ENCODE peak calls at places on chromosomes 6 and 20, in seven cellular contexts. Y is GM13977, U is esophagus muscularis mucosa, V is GM23338, Z is osteoblast, I is GM12865, L is neural crest cell. M is an unnamed sample.

GRCh38 chr20:46673394-46674252 is 15.6 kb downstream of the TP53RK start:
- DNase-seq in Y (no peak), U (no peak), V (no peak), Z (peak), I (no peak), L (no peak), M (no peak)

GRCh38 chr20:43755390-43755789 is 28.6 kb upstream of the GTSF1L start:
- DNase-seq in Y (no peak), U (no peak), V (no peak), Z (no peak), I (no peak), L (no peak), M (no peak)

GRCh38 chr6:2712102-2712501 is 38.6 kb downstream of the MYLK4 start:
- DNase-seq in Y (no peak), U (peak), V (no peak), Z (no peak), I (no peak), L (no peak), M (no peak)

GRCh38 chr6:303948-304558 is 11.8 kb downstream of the DUSP22 start:
- DNase-seq in Y (no peak), U (no peak), V (peak), Z (no peak), I (peak), L (no peak), M (no peak)

GRCh38 chr6:109743739-109744138 is 52.6 kb downstream of the FIG4 start:
- DNase-seq in Y (no peak), U (no peak), V (no peak), Z (peak), I (no peak), L (no peak), M (no peak)

GRCh38 chr6:14328163-14328562 is 210.6 kb downstream of the CD83 start:
- DNase-seq in Y (no peak), U (no peak), V (no peak), Z (no peak), I (no peak), L (no peak), M (no peak)

GRCh38 chr20:12815369-12815768 is 193.4 kb upstream of the SPTLC3 start:
- DNase-seq in Y (no peak), U (no peak), V (no peak), Z (no peak), I (no peak), L (no peak), M (no peak)

GRCh38 chr6:6631526-6632276 is 43.2 kb downstream of the LY86 start:
- DNase-seq in Y (no peak), U (no peak), V (no peak), Z (no peak), I (no peak), L (no peak), M (no peak)

GRCh38 chr20:48129319-48129973 is 344.2 kb upstream of the SULF2 start:
- DNase-seq in Y (no peak), U (no peak), V (peak), Z (no peak), I (no peak), L (no peak), M (no peak)

GRCh38 chr20:50348118-50348517 is 157.5 kb downstream of the CEBPB start:
- DNase-seq in Y (no peak), U (no peak), V (peak), Z (no peak), I (no peak), L (no peak), M (peak)

GRCh38 chr6:401994-402640 is 10.6 kb downstream of the IRF4 start:
- DNase-seq in Y (no peak), U (no peak), V (no peak), Z (no peak), I (peak), L (no peak), M (no peak)

GRCh38 chr6:154602708-154603107 is 92.2 kb upstream of the CNKSR3 start:
- DNase-seq in Y (no peak), U (no peak), V (no peak), Z (no peak), I (no peak), L (no peak), M (no peak)

GRCh38 chr20:43186312-43186711 is 3.4 kb downstream of the PTPRT start:
- DNase-seq in Y (no peak), U (no peak), V (no peak), Z (no peak), I (no peak), L (no peak), M (no peak)

GRCh38 chr6:82525775-82526515 is 162.3 kb downstream of the TPBG start:
- DNase-seq in Y (no peak), U (no peak), V (no peak), Z (no peak), I (no peak), L (no peak), M (no peak)

GRCh38 chr20:61816606-61817005 is 249.1 kb downstream of the TAF4 start:
- DNase-seq in Y (no peak), U (no peak), V (no peak), Z (no peak), I (no peak), L (no peak), M (no peak)

GRCh38 chr6:113466526-113466925 is 390.6 kb upstream of the MARCKS start:
- DNase-seq in Y (no peak), U (no peak), V (no peak), Z (no peak), I (no peak), L (no peak), M (no peak)

GRCh38 chr6:34616230-34616591 is 60.1 kb upstream of the SPDEF start:
- DNase-seq in Y (no peak), U (no peak), V (no peak), Z (no peak), I (no peak), L (no peak), M (no peak)

GRCh38 chr20:32190608-32191415 is 16.7 kb downstream of the PLAGL2 start:
- DNase-seq in Y (no peak), U (no peak), V (peak), Z (peak), I (no peak), L (no peak), M (no peak)

GRCh38 chr6:141552463-141552862 is 580.3 kb upstream of the GJE1 start:
- DNase-seq in Y (no peak), U (no peak), V (no peak), Z (no peak), I (peak), L (no peak), M (no peak)

GRCh38 chr20:36043447-36043846 is 75.1 kb downstream of the CNBD2 start:
- DNase-seq in Y (no peak), U (no peak), V (no peak), Z (no peak), I (no peak), L (no peak), M (no peak)

GRCh38 chr6:34237722-34238506 is 1.2 kb downstream of the HMGA1 start:
- DNase-seq in Y (peak), U (peak), V (peak), Z (peak), I (peak), L (peak), M (no peak)

GRCh38 chr6:82030761-82031160 is 216.8 kb downstream of the IBTK start:
- DNase-seq in Y (no peak), U (no peak), V (no peak), Z (no peak), I (no peak), L (no peak), M (no peak)

GRCh38 chr6:39053854-39054576 is 5.4 kb downstream of the GLP1R start:
- DNase-seq in Y (no peak), U (no peak), V (no peak), Z (peak), I (no peak), L (no peak), M (no peak)

GRCh38 chr6:12570461-12571030 is 146.0 kb upstream of the PHACTR1 start:
- DNase-seq in Y (no peak), U (no peak), V (no peak), Z (no peak), I (no peak), L (no peak), M (no peak)

GRCh38 chr6:53752856-53753255 is 41.9 kb upstream of the LRRC1 start:
- DNase-seq in Y (no peak), U (no peak), V (no peak), Z (no peak), I (no peak), L (no peak), M (no peak)

GRCh38 chr6:64000873-64001497 is 365.4 kb downstream of the PHF3 start:
- DNase-seq in Y (no peak), U (no peak), V (no peak), Z (no peak), I (no peak), L (no peak), M (no peak)

GRCh38 chr6:134437376-134437775 is 119.5 kb upstream of the SGK1 start:
- DNase-seq in Y (peak), U (no peak), V (no peak), Z (peak), I (peak), L (no peak), M (peak)

GRCh38 chr6:155171109-155171746 is 92.6 kb upstream of the CLDN20 start:
- DNase-seq in Y (peak), U (no peak), V (no peak), Z (peak), I (peak), L (no peak), M (peak)

GRCh38 chr20:15768370-15768741 is 804.9 kb downstream of the KIF16B start:
- DNase-seq in Y (no peak), U (no peak), V (no peak), Z (no peak), I (no peak), L (no peak), M (no peak)

GRCh38 chr6:12614468-12614867 is 102.1 kb upstream of the PHACTR1 start:
- DNase-seq in Y (no peak), U (no peak), V (no peak), Z (no peak), I (no peak), L (no peak), M (no peak)

GRCh38 chr6:31586013-31586412 is at the start of gene LST1:
- DNase-seq in Y (no peak), U (no peak), V (no peak), Z (peak), I (no peak), L (no peak), M (no peak)

GRCh38 chr6:31586596-31586995 is 519 bp downstream of the LST1 start:
- DNase-seq in Y (no peak), U (no peak), V (no peak), Z (no peak), I (peak), L (no peak), M (no peak)

GRCh38 chr6:31587791-31588777 is 2.0 kb downstream of the LST1 start:
- DNase-seq in Y (peak), U (no peak), V (no peak), Z (peak), I (peak), L (no peak), M (no peak)

GRCh38 chr6:31582230-31582601 is at the start of gene LTB:
- DNase-seq in Y (no peak), U (no peak), V (no peak), Z (peak), I (peak), L (no peak), M (no peak)

DNA sequence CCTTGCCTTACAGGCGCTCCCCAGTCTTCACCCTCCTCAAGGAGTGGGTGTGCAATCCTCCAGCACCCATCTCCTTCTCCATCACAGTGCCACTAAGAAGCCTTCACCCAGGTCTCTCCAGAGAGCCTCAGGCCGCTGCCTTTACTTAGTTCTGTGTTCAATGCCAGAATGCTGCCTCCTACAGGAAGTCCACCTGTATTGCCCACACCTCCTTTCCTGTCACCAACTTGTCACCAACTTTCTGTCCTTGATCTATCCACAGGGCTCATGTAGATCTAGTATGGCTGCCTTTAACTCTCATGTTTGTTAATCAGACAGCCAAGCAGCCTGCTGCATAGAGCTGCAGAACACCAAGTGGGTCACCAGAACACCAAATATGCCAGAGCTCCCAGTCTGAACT is 546 bp upstream of the LST1 start:
- DNase-seq in Y (peak), U (no peak), V (peak), Z (peak), I (peak), L (no peak), M (no peak)
- TF ChIP-seq CTCF in Y (peak), U (no peak), V (peak), Z (peak), I (peak), L (peak), M (peak)

GRCh38 chr6:135535989-135536414 is 38.5 kb upstream of the AHI1 start:
- DNase-seq in Y (peak), U (no peak), V (peak), Z (peak), I (peak), L (peak), M (no peak)
- TF ChIP-seq CTCF in Y (peak), U (peak), V (peak), Z (peak), I (peak), L (peak), M (peak)

GRCh38 chr6:126170433-126170832 is 169.5 kb upstream of the CENPW start:
- DNase-seq in Y (no peak), U (peak), V (no peak), Z (no peak), I (no peak), L (no peak), M (no peak)

GRCh38 chr6:126167726-126168125 is 172.2 kb upstream of the CENPW start:
- DNase-seq in Y (no peak), U (no peak), V (no peak), Z (no peak), I (no peak), L (no peak), M (no peak)

GRCh38 chr6:126174697-126175096 is 165.2 kb upstream of the CENPW start:
- DNase-seq in Y (no peak), U (no peak), V (no peak), Z (no peak), I (no peak), L (no peak), M (no peak)

GRCh38 chr6:126172151-126172550 is 167.8 kb upstream of the CENPW start:
- DNase-seq in Y (no peak), U (no peak), V (no peak), Z (no peak), I (no peak), L (no peak), M (no peak)

DNA sequence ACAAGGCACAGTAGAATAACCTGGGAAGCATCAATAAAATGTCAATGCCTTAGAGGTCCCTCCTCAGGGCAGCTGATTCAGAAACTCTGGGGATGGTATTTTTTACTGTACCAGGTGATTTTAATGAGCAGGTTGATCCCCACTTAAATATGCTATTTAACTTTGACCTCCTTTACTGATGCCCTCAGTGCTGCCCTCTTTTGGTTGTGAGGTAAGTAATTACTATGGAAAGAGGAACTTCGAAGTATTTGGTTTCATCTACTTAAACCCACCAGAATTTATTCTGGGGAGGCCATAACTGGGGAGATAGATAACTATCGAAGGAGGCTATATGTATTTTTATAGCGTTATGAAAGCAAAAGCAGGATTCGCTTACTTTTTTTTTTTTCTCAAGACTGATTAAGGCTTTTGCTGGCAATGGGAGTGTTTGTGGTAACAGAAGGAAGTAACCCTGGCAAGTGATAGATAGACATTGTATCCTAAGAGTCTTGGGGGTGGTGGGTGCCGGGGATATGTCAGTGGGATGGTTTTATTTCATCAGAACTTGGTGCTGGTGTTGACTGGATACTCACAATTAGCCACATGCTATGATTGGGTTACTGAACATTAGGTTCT is 168.9 kb upstream of the CENPW start:
- DNase-seq in Y (peak), U (peak), V (peak), Z (peak), I (peak), L (no peak), M (no peak)
- TF ChIP-seq CTCF in Y (peak), U (no peak), V (peak), Z (peak), I (peak), L (peak), M (peak)

GRCh38 chr20:37524221-37524700 is 3.2 kb downstream of the NNAT start:
- DNase-seq in Y (no peak), U (no peak), V (no peak), Z (no peak), I (no peak), L (no peak), M (no peak)

GRCh38 chr20:37526238-37526838 is 1.3 kb downstream of the BLCAP start:
- DNase-seq in Y (no peak), U (no peak), V (peak), Z (peak), I (peak), L (no peak), M (no peak)

GRCh38 chr20:37526839-37527637 is 638 bp downstream of the BLCAP start:
- DNase-seq in Y (no peak), U (no peak), V (peak), Z (peak), I (no peak), L (no peak), M (no peak)

GRCh38 chr20:37524859-37525708 is 2.6 kb downstream of the BLCAP start:
- DNase-seq in Y (no peak), U (no peak), V (no peak), Z (peak), I (no peak), L (no peak), M (no peak)

DNA sequence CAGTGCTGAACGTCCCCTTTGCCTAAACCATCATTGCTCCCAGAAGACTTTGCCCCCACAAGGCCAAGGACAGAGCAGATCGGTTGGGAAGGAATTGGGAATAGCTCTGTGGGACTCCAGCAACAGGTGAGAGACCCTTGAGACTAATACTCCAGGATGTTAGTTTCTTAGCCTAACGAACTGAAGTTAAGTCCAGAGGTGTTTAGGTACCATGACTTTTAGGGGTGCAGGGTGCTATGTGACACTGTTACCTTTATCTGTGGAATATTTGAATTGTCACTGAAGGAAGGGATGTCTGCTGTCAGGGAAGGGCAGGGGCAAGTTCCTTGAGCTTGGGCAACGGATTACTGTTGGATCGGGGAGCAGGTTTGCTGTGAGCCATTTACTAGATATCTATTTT is 1.9 kb downstream of the BLCAP start:
- DNase-seq in Y (no peak), U (no peak), V (no peak), Z (no peak), I (no peak), L (no peak), M (no peak)
- TF ChIP-seq CTCF in Y (no peak), U (no peak), V (no peak), Z (no peak), I (no peak), L (no peak), M (no peak)

GRCh38 chr20:58112017-58112781 is 116.3 kb downstream of the ANKRD60 start:
- DNase-seq in Y (no peak), U (peak), V (no peak), Z (peak), I (peak), L (no peak), M (peak)
- TF ChIP-seq CTCF in Y (no peak), U (no peak), V (no peak), Z (no peak), I (no peak), L (no peak), M (no peak)

GRCh38 chr6:30944051-30944450 is 3.3 kb downstream of the MUCL3 start:
- DNase-seq in Y (no peak), U (no peak), V (no peak), Z (no peak), I (no peak), L (no peak), M (no peak)
- TF ChIP-seq CTCF in Y (no peak), U (no peak), V (no peak), Z (no peak), I (no peak), L (no peak), M (no peak)

GRCh38 chr6:46983007-46983411 is 59.1 kb downstream of the ADGRF1 start:
- DNase-seq in Y (no peak), U (no peak), V (peak), Z (no peak), I (no peak), L (no peak), M (no peak)
- TF ChIP-seq CTCF in Y (no peak), U (no peak), V (peak), Z (no peak), I (no peak), L (no peak), M (no peak)

DNA sequence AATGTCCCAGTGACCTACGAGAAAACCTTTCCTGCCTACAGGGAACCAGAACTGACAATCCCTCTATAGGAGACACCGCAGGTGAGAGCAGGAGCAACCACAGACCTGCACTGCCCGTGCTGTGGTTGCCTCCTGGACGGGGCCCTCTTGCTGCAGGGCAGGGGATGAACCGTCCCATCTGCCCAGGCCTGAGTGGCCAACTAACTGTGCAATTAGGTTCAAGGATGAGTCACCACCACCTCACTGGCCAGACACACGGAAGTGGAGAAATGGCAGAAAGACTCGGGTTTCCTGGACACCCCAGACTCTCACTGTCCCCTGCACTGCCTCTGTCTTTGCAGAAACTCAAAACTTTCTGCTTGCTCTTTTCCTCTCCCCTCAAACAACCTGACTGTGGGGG is 13.8 kb upstream of the HLA-G start:
- DNase-seq in Y (no peak), U (no peak), V (no peak), Z (no peak), I (peak), L (no peak), M (no peak)
- TF ChIP-seq CTCF in Y (no peak), U (no peak), V (peak), Z (no peak), I (no peak), L (no peak), M (no peak)

GRCh38 chr6:124823240-124824105 is 138.8 kb upstream of the RNF217 start:
- DNase-seq in Y (no peak), U (no peak), V (no peak), Z (peak), I (no peak), L (no peak), M (no peak)

GRCh38 chr6:124822118-124822746 is 140.0 kb upstream of the RNF217 start:
- DNase-seq in Y (no peak), U (no peak), V (no peak), Z (no peak), I (no peak), L (no peak), M (no peak)

DNA sequence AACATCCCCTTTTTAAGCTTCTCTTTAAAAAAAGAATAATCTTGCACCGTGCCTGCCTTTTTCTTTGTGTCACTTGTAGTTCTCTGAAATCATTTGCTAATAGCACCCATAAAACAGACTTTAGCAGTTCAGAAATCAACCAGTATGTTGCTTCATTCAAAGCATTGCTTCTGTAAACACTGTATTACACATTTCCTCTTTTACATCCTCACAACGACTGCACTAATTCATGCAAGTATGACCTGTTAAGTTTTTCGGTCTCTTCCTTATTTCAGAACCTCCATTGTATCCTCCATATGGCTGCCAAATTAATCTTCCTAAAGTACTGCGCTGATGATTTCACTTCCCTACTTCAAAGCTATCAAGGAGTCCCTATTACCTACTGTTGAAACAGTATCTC is 142.9 kb upstream of the RNF217 start:
- DNase-seq in Y (no peak), U (no peak), V (no peak), Z (no peak), I (no peak), L (no peak), M (no peak)
- TF ChIP-seq CTCF in Y (no peak), U (no peak), V (no peak), Z (no peak), I (no peak), L (no peak), M (no peak)

M was measured in right atrium auricular region.